ENCODE peak calls at places on chromosomes 1 and 21, in four cellular contexts. W is cardiac fibroblast, X is upper lobe of right lung, I is tibial artery. R is an unnamed sample.

GRCh38 chr1:11858968-11859871 is 475 bp upstream of the NPPB start:
- DNase-seq in I (no peak), W (peak), X (peak), R (peak)

GRCh38 chr1:50023292-50024159 is at the start of gene AGBL4:
- DNase-seq in X (peak), W (peak), I (no peak), R (peak)

GRCh38 chr1:159089184-159089791 is 12.7 kb upstream of the AIM2 start:
- DNase-seq in I (no peak), X (no peak), W (peak), R (no peak)

GRCh38 chr1:15196807-15197530 is 43.4 kb downstream of the TMEM51 start:
- DNase-seq in X (no peak), W (no peak), I (no peak), R (peak)

GRCh38 chr1:228393268-228393699 is 13.4 kb downstream of the TRIM11 start:
- DNase-seq in I (peak), X (peak), W (peak), R (peak)

GRCh38 chr1:205542367-205542766 is 37.9 kb downstream of the CDK18 start:
- DNase-seq in I (peak), X (no peak), W (no peak), R (no peak)

GRCh38 chr1:54137532-54138061 is 15.2 kb downstream of the CDCP2 start:
- DNase-seq in I (no peak), X (no peak), W (peak), R (no peak)

GRCh38 chr1:65921461-65921860 is 128.8 kb downstream of the PDE4B start:
- DNase-seq in W (no peak), I (no peak), X (no peak), R (no peak)

GRCh38 chr1:9687120-9687875 is 35.8 kb downstream of the PIK3CD start:
- DNase-seq in I (peak), X (peak), W (peak), R (peak)

GRCh38 chr1:82388679-82389078 is 587.9 kb downstream of the ADGRL2 start:
- DNase-seq in W (peak), X (no peak), I (no peak), R (peak)

GRCh38 chr1:17018849-17019248 is 7.1 kb upstream of the ATP13A2 start:
- DNase-seq in X (no peak), W (no peak), I (no peak), R (no peak)

GRCh38 chr1:14756617-14757259 is 158.3 kb downstream of the KAZN start:
- DNase-seq in W (no peak), X (no peak), I (no peak), R (peak)

GRCh38 chr1:115088871-115089442 is 346 bp downstream of the TSPAN2 start:
- DNase-seq in W (no peak), I (no peak), X (no peak), R (no peak)

GRCh38 chr1:23436520-23437354 is 12.2 kb upstream of the TCEA3 start:
- DNase-seq in I (no peak), W (no peak), X (peak), R (no peak)

GRCh38 chr1:230568008-230568407 is 74.3 kb upstream of the COG2 start:
- DNase-seq in I (no peak), W (peak), X (no peak), R (peak)

GRCh38 chr1:163046071-163046470 is 23.1 kb upstream of the RGS4 start:
- DNase-seq in I (no peak), X (no peak), W (peak), R (peak)

GRCh38 chr1:181918893-181919728 is 142.4 kb downstream of the ZNF648 start:
- DNase-seq in I (no peak), X (no peak), W (no peak), R (no peak)

GRCh38 chr1:108669679-108670078 is 8.8 kb upstream of the HENMT1 start:
- DNase-seq in X (no peak), I (no peak), W (no peak), R (no peak)

GRCh38 chr21:45104560-45104959 is 30.2 kb downstream of the ADARB1 start:
- DNase-seq in W (peak), X (no peak), I (peak), R (peak)

GRCh38 chr1:36520771-36521420 is 38.2 kb upstream of the CSF3R start:
- DNase-seq in I (no peak), X (no peak), W (no peak), R (no peak)

GRCh38 chr1:184189361-184189760 is 137.8 kb downstream of the TSEN15 start:
- DNase-seq in W (no peak), X (no peak), I (no peak), R (no peak)

GRCh38 chr1:116334015-116334547 is 39.0 kb upstream of the ATP1A1 start:
- DNase-seq in I (no peak), W (peak), X (peak), R (peak)

GRCh38 chr1:59900640-59901039 is 25.9 kb downstream of the CYP2J2 start:
- DNase-seq in X (no peak), W (no peak), I (no peak), R (no peak)

GRCh38 chr1:205774277-205775014 is 836 bp downstream of the RAB29 start:
- DNase-seq in X (no peak), I (peak), W (peak), R (peak)

GRCh38 chr1:92728687-92729086 is 56.2 kb downstream of the EVI5 start:
- DNase-seq in X (no peak), I (no peak), W (peak), R (peak)

GRCh38 chr1:247102381-247102780 is 1.8 kb downstream of the ZNF669 start:
- DNase-seq in I (no peak), W (peak), X (no peak), R (peak)

GRCh38 chr1:175548774-175549173 is 194.6 kb downstream of the TNR start:
- DNase-seq in I (no peak), W (no peak), X (no peak), R (peak)

GRCh38 chr1:184163674-184164470 is 112.3 kb downstream of the TSEN15 start:
- DNase-seq in I (no peak), W (peak), X (no peak), R (peak)

GRCh38 chr1:153509729-153510354 is 25.9 kb downstream of the S100A6 start:
- DNase-seq in W (peak), I (no peak), X (peak), R (peak)

GRCh38 chr1:59596956-59597355 is 217.8 kb upstream of the HOOK1 start:
- DNase-seq in I (no peak), W (no peak), X (no peak), R (peak)

GRCh38 chr1:241624925-241625324 is 15.2 kb downstream of the CHML start:
- DNase-seq in X (no peak), I (no peak), W (no peak), R (no peak)

DNA sequence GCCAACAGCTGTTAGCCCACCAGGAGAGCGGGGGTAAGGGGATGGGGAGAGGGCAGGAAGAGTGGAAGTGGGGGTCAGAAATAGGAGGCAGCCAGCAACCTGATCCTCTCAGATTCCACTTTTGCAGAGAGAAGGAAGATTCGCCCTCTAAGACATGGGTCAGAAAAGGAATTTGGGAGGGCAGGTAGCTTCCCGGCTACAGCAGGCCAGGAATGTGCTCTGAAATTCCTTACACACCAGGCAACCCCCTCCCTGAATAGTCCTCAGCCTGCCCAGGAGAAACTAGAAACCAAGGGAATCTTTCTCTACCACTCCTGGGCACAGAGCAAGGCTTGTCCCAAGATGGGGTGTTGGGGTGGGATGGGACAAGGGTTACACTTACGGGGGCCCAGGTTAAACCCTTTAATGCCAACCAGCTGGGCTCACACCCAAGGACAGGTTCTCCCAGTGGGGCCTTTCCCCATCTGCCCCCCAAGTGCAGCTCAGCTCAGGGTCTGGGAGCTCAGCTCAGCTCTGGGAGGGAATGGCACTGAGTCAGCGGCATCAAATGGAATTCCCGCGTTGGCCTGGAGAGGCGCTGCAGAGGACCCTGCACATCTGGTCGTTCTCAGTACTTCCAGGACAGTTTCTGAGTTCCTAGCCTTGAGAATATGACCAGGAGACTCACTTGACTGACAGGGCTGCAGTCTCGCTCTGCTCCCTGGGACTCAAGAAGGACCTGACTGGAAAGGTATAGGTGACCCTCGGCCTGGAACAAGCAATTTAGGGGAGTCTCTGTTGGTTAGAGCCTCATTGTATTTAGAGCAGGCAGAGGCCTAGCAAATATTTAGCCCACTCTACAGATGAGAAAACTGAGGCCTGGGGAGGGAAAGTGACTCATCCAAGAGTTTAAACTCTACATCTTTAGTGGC is 761 bp downstream of the TNNT2 start:
- DNase-seq in W (peak), X (no peak), I (no peak), R (peak)
- H3K4me3 ChIP-seq in W (no peak), X (no peak), I (no peak), R (no peak)

DNA sequence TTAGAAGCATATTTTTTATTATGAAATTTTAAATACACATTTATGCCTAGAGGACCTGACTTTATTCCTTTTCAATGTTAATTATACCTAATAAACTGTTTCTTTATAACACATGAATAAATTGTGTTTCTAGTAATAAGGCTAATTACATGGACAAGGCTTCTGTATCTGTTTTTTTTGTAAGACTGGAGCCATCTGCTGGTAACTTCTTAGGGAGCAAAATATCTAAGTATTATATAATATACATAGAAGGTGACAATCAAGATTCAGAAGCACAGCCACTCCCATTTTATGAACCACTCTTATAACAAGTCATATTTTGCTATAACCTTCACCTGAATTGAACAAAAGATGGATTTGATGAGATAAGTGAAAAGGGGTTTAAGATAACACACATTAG is 84.2 kb downstream of the LBR start:
- DNase-seq in X (no peak), I (no peak), W (peak), R (peak)
- TF ChIP-seq CTCF in X (peak), I (no peak), W (peak), R (peak)

DNA sequence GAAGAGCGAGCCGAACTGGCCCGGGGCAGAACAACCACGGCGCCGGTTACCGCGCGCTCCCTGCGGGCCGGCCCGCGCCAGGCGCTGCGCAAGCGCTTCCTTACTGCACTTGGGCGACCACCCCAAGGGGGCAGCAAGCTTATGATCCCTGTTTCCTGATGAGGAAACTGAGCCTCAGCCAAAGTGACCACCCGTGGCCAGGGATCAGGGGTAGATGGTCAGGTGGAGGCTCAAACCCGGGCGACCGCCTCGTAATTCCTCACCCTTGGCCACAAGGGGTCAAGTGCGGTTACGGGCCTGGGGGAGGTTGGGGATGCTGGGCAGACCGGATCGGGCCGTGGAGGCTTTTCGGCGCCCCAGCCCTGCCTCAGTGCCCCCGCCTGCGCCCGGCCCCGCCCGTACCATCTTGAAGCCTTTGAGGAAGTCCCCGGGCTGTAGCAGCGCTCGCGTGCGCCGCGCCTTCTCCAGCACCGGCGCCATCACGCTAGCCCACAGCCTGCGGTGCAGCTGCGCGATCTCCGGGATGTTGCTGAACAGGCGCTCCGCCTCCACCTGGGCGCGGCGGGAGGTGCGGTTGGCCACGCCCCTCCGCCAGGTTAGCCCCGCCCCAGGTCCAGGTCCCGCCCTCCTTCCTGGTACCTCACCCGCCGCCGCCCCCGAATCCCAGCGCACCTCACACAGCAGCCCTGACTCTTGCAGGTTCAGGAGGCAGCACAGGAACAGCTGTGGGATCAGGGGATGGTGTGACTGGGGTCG is 5.3 kb upstream of the TNFRSF25 start:
- DNase-seq in X (no peak), W (no peak), I (no peak), R (peak)
- H3K4me3 ChIP-seq in X (no peak), W (no peak), I (no peak), R (peak)

DNA sequence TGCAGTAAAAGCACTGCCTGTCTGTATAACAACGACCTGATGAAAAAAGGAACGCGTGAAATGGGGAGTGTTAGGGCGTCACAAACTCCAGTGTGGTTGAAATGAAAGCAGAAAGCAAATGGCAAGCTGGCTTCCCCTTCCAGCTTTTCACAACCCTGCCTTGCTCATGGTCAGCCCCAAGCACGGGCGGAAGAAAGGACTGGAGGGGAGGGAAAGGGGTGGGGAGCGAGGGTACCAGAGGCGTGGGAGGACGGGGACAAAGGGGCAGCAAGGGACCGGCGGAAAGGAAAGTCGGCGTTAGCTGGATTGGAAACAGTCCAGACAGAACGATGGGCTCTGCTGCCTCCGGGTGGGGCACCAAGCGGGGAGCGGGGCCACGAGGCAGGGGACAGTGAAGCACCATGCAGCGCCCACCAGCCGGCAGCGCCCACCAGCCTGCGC is 9.6 kb downstream of the VPS26C start:
- DNase-seq in X (peak), W (peak), I (peak), R (peak)
- TF ChIP-seq CTCF in X (no peak), W (no peak), I (no peak), R (no peak)

DNA sequence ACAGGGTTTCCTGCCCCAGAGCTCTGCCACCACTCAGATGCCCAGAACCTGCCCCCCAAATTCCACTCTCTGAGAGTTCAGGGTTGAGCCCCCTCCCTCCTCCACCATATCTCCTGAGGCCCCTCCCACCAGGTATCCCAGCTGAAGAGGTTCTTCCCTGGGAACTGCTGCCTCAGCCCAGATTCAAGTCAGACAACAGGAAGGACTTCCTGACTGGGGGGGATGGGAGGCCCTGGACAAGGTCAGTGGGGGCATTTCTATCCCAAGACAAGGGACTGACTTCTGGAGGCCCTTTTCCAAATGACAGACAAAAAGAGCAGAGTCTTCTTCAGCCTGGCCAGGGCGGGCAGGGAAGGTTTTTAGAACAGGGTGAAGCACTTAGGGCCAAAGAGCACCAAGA is 24.1 kb upstream of the TENT5B start:
- DNase-seq in W (no peak), X (no peak), I (no peak), R (no peak)
- H3K4me3 ChIP-seq in W (no peak), X (no peak), I (no peak), R (no peak)

GRCh38 chr1:40197656-40198055 is 36.5 kb downstream of the RLF start:
- DNase-seq in I (no peak), W (no peak), X (no peak), R (no peak)
- TF ChIP-seq CTCF in I (no peak), W (peak), X (peak), R (no peak)

GRCh38 chr1:177164380-177165068 is at the start of gene ASTN1:
- DNase-seq in I (no peak), W (no peak), X (no peak), R (no peak)
- H3K4me3 ChIP-seq in I (no peak), W (no peak), X (peak), R (no peak)